ENCODE peak calls at places on chromosomes 3 and 15, in eight cellular contexts. Z is PC-3, B is mammary epithelial cell, J is colonic mucosa, P is heart left ventricle, O is esophagus muscularis mucosa, Q is HCT116, H is neural progenitor cell. Y is an unnamed sample.

GRCh38 chr15:85515212-85515611 is 134.8 kb downstream of the AKAP13 start:
- DNase-seq in O (no peak), Q (no peak), H (no peak), J (no peak), B (peak; percentile 53), P (no peak), Z (no peak), Y (no peak)

GRCh38 chr3:182936239-182936946 is 43.9 kb downstream of the DCUN1D1 start:
- DNase-seq in J (no peak), B (no peak), O (no peak), Z (no peak), H (no peak), Q (no peak), P (no peak), Y (no peak)

GRCh38 chr15:97077930-97078329 is 747.4 kb downstream of the NR2F2 start:
- DNase-seq in H (no peak), Q (no peak), J (no peak), B (no peak), P (no peak), O (no peak), Z (no peak), Y (no peak)

GRCh38 chr3:134711284-134711683 is 60.5 kb upstream of the KY start:
- DNase-seq in P (no peak), Q (peak; percentile 2), H (no peak), Z (peak; percentile 15), O (peak; percentile 45), B (no peak), J (no peak), Y (no peak)

GRCh38 chr3:45773044-45773443 is 23.3 kb downstream of the SLC6A20 start:
- DNase-seq in H (no peak), J (peak; percentile 51), O (no peak), B (no peak), Z (no peak), Q (no peak), P (peak; percentile 1), Y (no peak)

GRCh38 chr15:57784081-57784488 is 77.6 kb downstream of the POLR2M start:
- DNase-seq in B (peak; percentile 83), Z (no peak), J (no peak), Q (no peak), P (peak; percentile 72), O (peak; percentile 78), H (no peak), Y (no peak)

GRCh38 chr3:135500034-135500433 is 465.5 kb upstream of the PPP2R3A start:
- DNase-seq in P (no peak), Z (no peak), O (no peak), H (no peak), J (no peak), B (no peak), Q (no peak), Y (no peak)

GRCh38 chr3:144821583-144821982 is 850.0 kb downstream of the DIPK2A start:
- DNase-seq in O (no peak), J (no peak), Z (no peak), B (peak; percentile 56), Q (no peak), P (no peak), H (no peak), Y (no peak)

GRCh38 chr3:179027326-179027900 is 44.2 kb downstream of the ZMAT3 start:
- DNase-seq in Q (no peak), P (no peak), J (no peak), H (peak; percentile 20), B (peak; percentile 76), Z (no peak), O (no peak), Y (no peak)

GRCh38 chr3:137612293-137612692 is 151.8 kb upstream of the SOX14 start:
- DNase-seq in H (peak; percentile 68), Z (no peak), O (no peak), P (no peak), B (no peak), Q (no peak), J (no peak), Y (no peak)

GRCh38 chr3:47054414-47054813 is 74.9 kb downstream of the NBEAL2 start:
- DNase-seq in J (no peak), Q (no peak), B (no peak), O (no peak), H (no peak), P (no peak), Z (no peak), Y (no peak)

GRCh38 chr15:78541744-78542034 is 1.4 kb downstream of the PSMA4 start:
- DNase-seq in J (no peak), Z (no peak), Q (no peak), B (no peak), H (no peak), P (no peak), O (no peak), Y (no peak)

GRCh38 chr15:78538358-78538757 is 1.9 kb upstream of the PSMA4 start:
- DNase-seq in B (no peak), Q (no peak), O (no peak), H (no peak), P (no peak), Z (no peak), J (no peak), Y (no peak)

GRCh38 chr15:78542647-78543046 is 2.4 kb downstream of the PSMA4 start:
- DNase-seq in H (no peak), O (no peak), Z (no peak), B (no peak), Q (no peak), J (no peak), P (no peak), Y (no peak)

GRCh38 chr15:78540955-78541743 is 905 bp downstream of the PSMA4 start:
- DNase-seq in Z (peak; percentile 11), J (no peak), O (no peak), H (no peak), P (no peak), B (peak; percentile 5), Q (no peak), Y (no peak)

DNA sequence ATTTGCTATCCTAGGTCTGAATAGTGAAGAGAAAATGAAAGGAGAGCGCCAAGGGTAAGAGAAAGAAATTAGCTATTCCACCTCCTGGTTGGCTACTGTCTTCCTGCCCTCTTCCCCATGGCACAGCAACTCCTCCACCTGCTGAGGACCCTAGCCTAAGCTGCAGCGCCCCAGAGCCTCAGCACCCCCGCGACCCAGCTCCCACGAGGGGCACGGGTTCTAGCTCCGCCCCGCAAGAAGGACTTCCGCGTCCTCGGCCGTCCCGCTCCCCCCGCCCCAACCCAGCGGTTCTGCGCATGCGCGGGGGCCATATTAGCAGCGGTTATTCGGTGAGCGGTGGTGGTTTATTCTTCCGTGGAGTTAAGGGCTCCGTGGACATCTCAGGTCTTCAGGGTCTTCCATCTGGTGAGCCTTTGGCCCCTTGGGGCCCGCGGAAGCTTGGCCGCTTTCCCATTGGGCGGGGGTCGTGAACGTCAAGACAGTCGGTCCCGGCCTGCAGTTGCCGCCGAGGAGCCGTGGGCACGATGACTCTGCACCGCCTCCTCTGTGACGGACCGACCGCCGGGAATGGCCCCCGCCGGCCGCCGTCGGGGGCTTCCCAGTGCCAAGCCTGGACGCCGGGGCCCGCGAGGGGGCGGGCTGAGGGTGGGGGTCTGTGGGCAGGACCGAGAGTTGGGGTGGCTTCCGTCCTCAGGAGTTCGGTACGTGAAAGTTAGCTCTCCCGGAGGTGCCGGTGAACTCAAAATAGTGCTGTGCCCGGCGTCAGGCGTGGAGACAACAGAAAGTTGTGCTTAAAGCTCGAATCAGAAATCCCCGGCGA is at the start of gene PSMA4:
- DNase-seq in P (peak; percentile 94), H (peak; percentile 93), O (peak; percentile 98), Q (peak; percentile 48), J (peak; percentile 95), Z (peak; percentile 79), B (peak; percentile 78), Y (peak; percentile 92)
- TF ChIP-seq CTCF in P (peak; percentile 23), H (peak; percentile 21), O (peak; percentile 25), Q (no peak), J (no peak), Z (no peak), B (no peak), Y (no peak)

GRCh38 chr15:78004222-78004727 is 73.2 kb downstream of the TBC1D2B start:
- DNase-seq in B (no peak), Q (no peak), Z (no peak), P (no peak), O (no peak), J (no peak), H (peak; percentile 23), Y (no peak)

GRCh38 chr15:78006567-78007205 is 70.8 kb downstream of the TBC1D2B start:
- DNase-seq in B (no peak), J (peak; percentile 75), O (no peak), Z (no peak), P (no peak), H (no peak), Q (no peak), Y (no peak)

GRCh38 chr15:78002996-78003395 is 74.5 kb downstream of the TBC1D2B start:
- DNase-seq in J (no peak), H (no peak), P (no peak), Z (no peak), B (no peak), O (no peak), Q (no peak), Y (no peak)

GRCh38 chr15:78003539-78004008 is 73.9 kb downstream of the TBC1D2B start:
- DNase-seq in Q (no peak), H (peak; percentile 44), Z (no peak), B (no peak), J (no peak), O (no peak), P (no peak), Y (no peak)

GRCh38 chr15:78004919-78005634 is 72.4 kb downstream of the TBC1D2B start:
- DNase-seq in Q (no peak), P (peak; percentile 82), J (peak; percentile 52), O (no peak), H (no peak), B (peak; percentile 12), Z (peak; percentile 3), Y (no peak)
- H3K27ac ChIP-seq in Q (no peak overlapping the region), P (peak overlapping the region; percentile 48), J (no peak overlapping the region), O (peak overlapping the region; percentile 66), H (no peak overlapping the region), B (no peak overlapping the region), Z (no peak overlapping the region), Y (peak overlapping the region; percentile 10)

GRCh38 chr3:10185804-10186762 is 21.4 kb downstream of the IRAK2 start:
- DNase-seq in P (no peak), Z (no peak), Q (no peak), H (no peak), O (no peak), J (no peak), B (no peak), Y (no peak)

GRCh38 chr3:10187295-10187876 is 22.7 kb downstream of the IRAK2 start:
- DNase-seq in O (no peak), P (no peak), B (peak; percentile 40), H (no peak), Q (no peak), Z (no peak), J (no peak), Y (no peak)

GRCh38 chr3:10187944-10188343 is 23.2 kb downstream of the IRAK2 start:
- DNase-seq in B (no peak), J (no peak), Z (no peak), O (no peak), H (no peak), P (no peak), Q (no peak), Y (no peak)

GRCh38 chr3:10189557-10190374 is 25.0 kb downstream of the IRAK2 start:
- DNase-seq in O (peak; percentile 97), Q (no peak), B (peak; percentile 98), H (no peak), Z (peak; percentile 56), P (peak; percentile 85), J (peak; percentile 81), Y (peak; percentile 85)

GRCh38 chr3:10188798-10189556 is 24.3 kb downstream of the IRAK2 start:
- DNase-seq in Q (no peak), H (no peak), Z (no peak), O (no peak), J (no peak), P (no peak), B (peak; percentile 53), Y (no peak)
- H3K4me1 ChIP-seq in Q (peaks cover 32% of the 10 kb centered on the region), H (peaks cover 3% of the 10 kb centered on the region), Z (peaks cover 45% of the 10 kb centered on the region), O (peaks cover 68% of the 10 kb centered on the region), J (peaks cover 26% of the 10 kb centered on the region), P (peaks cover 67% of the 10 kb centered on the region), B (peaks cover 67% of the 10 kb centered on the region), Y (peaks cover 89% of the 10 kb centered on the region)

GRCh38 chr15:37204698-37205097 is 104.3 kb upstream of the MEIS2 start:
- DNase-seq in B (no peak), Z (peak; percentile 22), P (no peak), J (no peak), H (no peak), Q (no peak), O (no peak), Y (no peak)
- TF ChIP-seq CTCF in B (no peak), Z (peak; percentile 29), P (no peak), J (no peak), H (peak; percentile 19), Q (no peak), O (no peak), Y (no peak)